ENCODE peak calls at places on chromosomes 13 and 19, in five cellular contexts. G, W, E, I and U are unnamed samples.

GRCh38 chr19:55333870-55334269 is 5.8 kb upstream of the KMT5C start:
- DNase-seq in G (no peak), I (no peak), W (peak; percentile 85), E (peak; percentile 85), U (peak; percentile 45)

GRCh38 chr19:37817180-37817911 is 38.0 kb upstream of the ZNF573 start:
- DNase-seq in I (peak; percentile 61), G (peak; percentile 92), W (peak; percentile 79), E (peak; percentile 84), U (peak; percentile 95)

GRCh38 chr13:77429320-77430142 is 102.6 kb upstream of the MYCBP2 start:
- DNase-seq in W (no peak), E (no peak), G (no peak), I (no peak), U (no peak)

GRCh38 chr19:50152578-50152977 is 10.5 kb downstream of the IZUMO2 start:
- DNase-seq in I (no peak), G (no peak), E (no peak), W (no peak), U (no peak)

GRCh38 chr13:88217372-88217771 is 546.2 kb downstream of the SLITRK5 start:
- DNase-seq in W (no peak), G (no peak), I (no peak), E (no peak), U (no peak)

GRCh38 chr19:44072543-44073401 is 813 bp downstream of the ZNF284 start:
- DNase-seq in W (peak; percentile 24), G (no peak), E (no peak), I (no peak), U (no peak)

GRCh38 chr13:51419015-51419636 is 33.7 kb downstream of the INTS6 start:
- DNase-seq in E (no peak), W (no peak), I (no peak), G (no peak), U (no peak)

GRCh38 chr19:28731577-28731976 is 481.4 kb downstream of the UQCRFS1 start:
- DNase-seq in G (no peak), E (no peak), I (no peak), W (no peak), U (no peak)

GRCh38 chr13:70249332-70250064 is 141.2 kb upstream of the KLHL1 start:
- DNase-seq in W (no peak), E (no peak), I (no peak), G (no peak), U (peak; percentile 57)

GRCh38 chr19:1503089-1503924 is 9.5 kb downstream of the ADAMTSL5 start:
- DNase-seq in I (no peak), W (peak; percentile 62), G (peak; percentile 62), E (peak; percentile 69), U (peak; percentile 91)

GRCh38 chr19:5956728-5957127 is 21.2 kb downstream of the RANBP3 start:
- DNase-seq in I (no peak), G (peak; percentile 23), W (no peak), E (no peak), U (no peak)
- H3K4me1 ChIP-seq in I (peaks cover 3% of the 10 kb centered on the region), G (peaks cover 75% of the 10 kb centered on the region), W (peaks cover 22% of the 10 kb centered on the region), E (peaks cover 65% of the 10 kb centered on the region), U (peaks cover 13% of the 10 kb centered on the region)

GRCh38 chr13:114257014-114257413 is 22.3 kb downstream of the CDC16 start:
- DNase-seq in G (no peak), W (no peak), I (no peak), E (no peak), U (peak; percentile 53)
- H3K36me3 ChIP-seq in G (peaks cover 100% of the 10 kb centered on the region), W (no peaks in the 10 kb centered on the region), I (peaks cover 52% of the 10 kb centered on the region), E (no peaks in the 10 kb centered on the region), U (peaks cover 87% of the 10 kb centered on the region)

DNA sequence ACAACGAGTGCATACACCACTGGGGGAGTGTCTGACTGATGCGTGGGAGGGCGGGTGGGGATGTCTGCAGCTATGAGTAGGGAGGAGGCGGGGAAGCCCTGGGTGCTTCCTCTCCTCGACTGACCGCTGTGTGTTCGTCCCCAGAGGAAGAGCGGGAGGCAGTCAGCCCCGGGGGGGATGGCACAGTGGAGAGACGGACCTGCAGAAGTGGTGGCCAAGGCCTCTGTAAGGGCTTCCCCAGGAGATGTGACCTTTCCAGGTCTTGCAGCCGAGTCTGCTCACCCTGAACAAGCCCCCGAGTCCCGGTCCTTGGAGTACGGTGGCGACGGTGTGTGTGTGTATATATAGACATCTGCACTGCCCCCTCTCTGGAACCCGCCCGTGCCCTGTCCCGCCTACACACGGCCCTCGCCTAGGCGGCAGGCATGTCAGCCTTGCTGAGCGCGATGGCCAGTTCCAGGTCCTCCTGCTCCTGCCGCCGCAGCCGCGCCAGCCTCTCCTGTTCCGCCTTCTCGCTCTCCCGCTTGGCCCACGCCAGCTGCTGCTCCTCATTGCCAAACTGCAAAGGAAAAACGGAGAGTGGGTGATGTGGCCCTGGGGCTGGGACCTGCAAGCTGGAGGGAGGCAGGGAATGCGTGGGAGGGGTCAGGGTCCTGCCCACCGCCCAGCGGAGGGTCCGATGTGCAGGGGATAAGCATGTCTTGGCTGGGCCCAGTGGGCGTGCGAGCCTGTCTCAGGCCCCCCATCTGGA is 30.8 kb downstream of the KLF2 start:
- DNase-seq in I (no peak), W (no peak), E (no peak), G (peak; percentile 66), U (no peak)
- H3K4me1 ChIP-seq in I (no peaks in the 10 kb centered on the region), W (no peaks in the 10 kb centered on the region), E (no peaks in the 10 kb centered on the region), G (peaks cover 9% of the 10 kb centered on the region), U (no peaks in the 10 kb centered on the region)

DNA sequence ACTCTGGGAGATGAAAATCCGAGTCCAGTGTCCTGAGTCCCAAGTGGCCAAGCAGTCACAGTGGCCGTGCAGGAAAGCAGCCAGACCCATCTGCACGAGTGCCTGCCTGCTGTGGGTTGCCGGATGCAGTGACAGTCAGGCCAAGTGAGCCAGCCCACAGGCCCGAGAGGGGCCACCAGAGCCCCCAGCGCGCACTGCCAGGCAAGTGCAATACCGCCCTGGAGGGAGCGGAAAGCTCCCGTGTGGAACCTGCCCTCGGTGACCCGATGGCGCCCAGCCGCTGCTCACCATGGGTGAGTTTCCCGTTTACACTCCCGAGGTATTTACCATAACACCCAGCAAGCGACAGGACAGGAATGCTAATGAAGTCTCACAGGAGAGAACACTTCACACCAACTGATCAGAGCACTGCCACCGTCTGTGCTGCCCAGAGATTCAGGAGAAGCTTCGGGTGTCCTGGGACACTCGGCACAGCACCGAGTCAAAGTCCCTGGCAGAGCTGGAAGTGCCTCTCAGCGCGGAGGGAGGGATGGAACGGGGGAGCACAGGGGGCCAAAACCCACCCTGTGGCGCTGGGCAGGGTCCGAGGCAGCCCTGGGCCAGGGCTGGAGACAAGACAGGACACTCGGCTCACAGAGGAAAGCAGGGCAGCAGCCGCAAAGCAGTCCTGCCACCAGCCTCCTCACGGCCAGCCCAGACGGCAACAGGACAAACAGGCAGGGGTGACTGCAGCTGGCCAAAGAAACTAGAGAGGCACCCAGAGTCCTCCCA is 21.3 kb upstream of the TINCR start:
- DNase-seq in I (no peak), G (no peak), W (no peak), E (peak; percentile 26), U (peak; percentile 75)
- H3K36me3 ChIP-seq in I (peaks cover 69% of the 10 kb centered on the region), G (peaks cover 79% of the 10 kb centered on the region), W (peaks cover 19% of the 10 kb centered on the region), E (peaks cover 21% of the 10 kb centered on the region), U (peaks cover 61% of the 10 kb centered on the region)

GRCh38 chr19:31347828-31348314 is 1.4 kb downstream of the TSHZ3 start:
- DNase-seq in W (no peak), G (no peak), I (no peak), E (no peak), U (no peak)
- H3K4me1 ChIP-seq in W (no peaks in the 10 kb centered on the region), G (peaks cover 11% of the 10 kb centered on the region), I (no peaks in the 10 kb centered on the region), E (peaks cover 20% of the 10 kb centered on the region), U (no peaks in the 10 kb centered on the region)

DNA sequence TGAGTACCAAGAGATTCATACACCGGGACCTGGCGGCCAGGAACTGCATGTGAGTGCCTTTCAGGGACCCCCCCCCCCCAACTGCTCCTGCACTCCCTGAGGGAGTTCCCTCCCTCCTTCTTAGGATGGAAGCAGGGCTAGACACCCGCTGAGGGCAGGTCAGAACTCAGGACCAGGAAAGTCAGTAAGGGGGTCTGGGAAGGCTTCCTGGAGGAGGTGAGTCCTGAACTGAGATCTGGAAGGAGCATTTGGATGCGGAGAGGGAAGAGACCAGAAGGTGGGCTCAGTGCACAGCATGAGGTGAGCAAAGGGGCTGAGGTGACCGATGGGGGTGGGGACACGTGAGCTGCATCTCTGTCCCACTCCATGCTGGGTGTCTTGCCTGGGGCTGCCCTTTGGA is 10.5 kb upstream of the HNRNPUL1 start:
- DNase-seq in I (no peak), E (no peak), W (no peak), G (no peak), U (no peak)
- H3K36me3 ChIP-seq in I (no peaks in the 10 kb centered on the region), E (no peaks in the 10 kb centered on the region), W (no peaks in the 10 kb centered on the region), G (peaks cover 100% of the 10 kb centered on the region), U (peaks cover 4% of the 10 kb centered on the region)